ENCODE peak calls at places on chromosome 3, in four cellular contexts. W is tibial artery, J is DND-41, B is esophagus squamous epithelium. Q is an unnamed sample. For H3K4me1 and H3K36me3, the result is how much of the 10 kb centered on the place peaks cover.

GRCh38 chr3:3023106-3023505 is 87.1 kb downstream of the IL5RA start:
- DNase-seq in W (no peak), B (no peak), J (no peak), Q (no peak)

GRCh38 chr3:125641901-125642300 is 46.6 kb upstream of the OSBPL11 start:
- DNase-seq in J (no peak), W (no peak), B (no peak), Q (no peak)

GRCh38 chr3:148866261-148866660 is 1.2 kb downstream of the CPA3 start:
- DNase-seq in B (no peak), W (no peak), J (no peak), Q (no peak)

GRCh38 chr3:52483577-52484495 is 11.3 kb upstream of the STAB1 start:
- DNase-seq in W (no peak), J (no peak), B (no peak), Q (no peak)

GRCh38 chr3:20320489-20320888 is 134.5 kb upstream of the SGO1 start:
- DNase-seq in W (no peak), B (no peak), J (no peak), Q (no peak)

GRCh38 chr3:107235923-107236315 is 141.3 kb upstream of the CCDC54 start:
- DNase-seq in W (no peak), J (peak), B (no peak), Q (no peak)

GRCh38 chr3:186974824-186975281 is 44.5 kb downstream of the ST6GAL1 start:
- DNase-seq in J (no peak), B (no peak), W (no peak), Q (no peak)

GRCh38 chr3:153442386-153442785 is 280.4 kb downstream of the RAP2B start:
- DNase-seq in B (no peak), W (no peak), J (no peak), Q (no peak)

GRCh38 chr3:156497326-156497725 is 57.6 kb downstream of the SSR3 start:
- DNase-seq in B (no peak), W (no peak), J (no peak), Q (no peak)

GRCh38 chr3:193711165-193711485 is 118.1 kb downstream of the OPA1 start:
- DNase-seq in B (no peak), J (no peak), W (no peak), Q (no peak)

GRCh38 chr3:134325722-134326121 is 48.5 kb downstream of the AMOTL2 start:
- DNase-seq in J (no peak), B (no peak), W (no peak), Q (no peak)

GRCh38 chr3:167705840-167706239 is 28.9 kb downstream of the PDCD10 start:
- DNase-seq in J (no peak), W (no peak), B (no peak), Q (no peak)

GRCh38 chr3:52205727-52206372 is 7.9 kb downstream of the ALAS1 start:
- DNase-seq in B (no peak), W (no peak), J (no peak), Q (no peak)

GRCh38 chr3:146325170-146325569 is 74.3 kb upstream of the PLSCR4 start:
- DNase-seq in J (no peak), W (no peak), B (no peak), Q (no peak)

GRCh38 chr3:131077904-131078303 is 51.2 kb downstream of the NEK11 start:
- DNase-seq in W (no peak), J (no peak), B (no peak), Q (no peak)

GRCh38 chr3:116059421-116060096 is 385.7 kb downstream of the LSAMP start:
- DNase-seq in B (no peak), W (no peak), J (no peak), Q (no peak)

GRCh38 chr3:32421991-32422859 is 30.6 kb downstream of the CMTM7 start:
- DNase-seq in J (no peak), B (peak), W (peak), Q (peak)

GRCh38 chr3:183278479-183279088 is 25.5 kb downstream of the B3GNT5 start:
- DNase-seq in W (no peak), B (no peak), J (no peak), Q (no peak)

GRCh38 chr3:56753206-56753605 is 48.5 kb downstream of the ARHGEF3 start:
- DNase-seq in W (no peak), B (no peak), J (no peak), Q (no peak)

GRCh38 chr3:47503033-47503432 is 10.5 kb downstream of the ELP6 start:
- DNase-seq in J (no peak), B (no peak), W (no peak), Q (no peak)

GRCh38 chr3:168040624-168041208 is 55.0 kb downstream of the GOLIM4 start:
- DNase-seq in B (no peak), W (no peak), J (no peak), Q (no peak)

GRCh38 chr3:148083501-148084267 is 614.0 kb upstream of the AGTR1 start:
- DNase-seq in J (no peak), W (no peak), B (no peak), Q (no peak)

GRCh38 chr3:4644954-4645353 is 151.8 kb downstream of the ITPR1 start:
- DNase-seq in B (no peak), W (no peak), J (no peak), Q (no peak)

GRCh38 chr3:153209596-153209995 is 47.6 kb downstream of the RAP2B start:
- DNase-seq in J (no peak), B (no peak), W (peak), Q (peak)

GRCh38 chr3:59150039-59150438 is 100.2 kb upstream of the CFAP20DC start:
- DNase-seq in W (no peak), B (no peak), J (peak), Q (no peak)

GRCh38 chr3:134326126-134326525 is 48.1 kb downstream of the AMOTL2 start:
- DNase-seq in W (no peak), J (no peak), B (no peak), Q (no peak)

GRCh38 chr3:64316971-64317370 is 91.7 kb upstream of the PRICKLE2 start:
- DNase-seq in B (no peak), W (no peak), J (no peak), Q (no peak)

GRCh38 chr3:119211803-119212202 is 28.9 kb downstream of the B4GALT4 start:
- DNase-seq in J (no peak), B (no peak), W (no peak), Q (no peak)

GRCh38 chr3:130699765-130700164 is 46.9 kb downstream of the PIK3R4 start:
- DNase-seq in W (no peak), J (no peak), B (no peak), Q (no peak)

GRCh38 chr3:53844262-53845102 is 1.7 kb downstream of the CHDH start:
- DNase-seq in J (no peak), B (no peak), W (no peak), Q (peak)

GRCh38 chr3:71940523-71940922 is 155.6 kb upstream of the PROK2 start:
- DNase-seq in B (no peak), W (no peak), J (no peak), Q (no peak)

GRCh38 chr3:128585974-128586373 is 64.6 kb downstream of the RPN1 start:
- DNase-seq in W (no peak), B (no peak), J (no peak), Q (no peak)

GRCh38 chr3:147397911-147398809 is 8.2 kb downstream of the ZIC4 start:
- DNase-seq in B (no peak), J (no peak), W (no peak), Q (no peak)

GRCh38 chr3:49296781-49297420 is 19.9 kb upstream of the C3orf62 start:
- DNase-seq in B (no peak), W (peak), J (no peak), Q (no peak)

GRCh38 chr3:136311971-136312370 is 61.8 kb downstream of the PCCB start:
- DNase-seq in J (no peak), B (no peak), W (no peak), Q (no peak)

GRCh38 chr3:42102569-42102968 is 11.4 kb downstream of the TRAK1 start:
- DNase-seq in W (no peak), B (no peak), J (peak), Q (no peak)

GRCh38 chr3:99856437-99857220 is 39.0 kb downstream of the CMSS1 start:
- DNase-seq in J (no peak), B (no peak), W (no peak), Q (no peak)
- H3K4me1 ChIP-seq in J (under half), B (under half), W (under half), Q (under half)

GRCh38 chr3:197775317-197775716 is 15.7 kb upstream of the LRCH3 start:
- DNase-seq in B (no peak), W (no peak), J (no peak), Q (no peak)
- H3K36me3 ChIP-seq in B (under half), W (half or more), J (half or more), Q (half or more)

GRCh38 chr3:13832130-13832529 is 47.7 kb downstream of the WNT7A start:
- DNase-seq in B (no peak), W (no peak), J (no peak), Q (no peak)

GRCh38 chr3:13833506-13834257 is 46.2 kb downstream of the WNT7A start:
- DNase-seq in J (no peak), W (no peak), B (no peak), Q (no peak)

GRCh38 chr3:13836658-13837587 is 42.9 kb downstream of the WNT7A start:
- DNase-seq in J (no peak), W (no peak), B (no peak), Q (no peak)

GRCh38 chr3:13835246-13835645 is 44.6 kb downstream of the WNT7A start:
- DNase-seq in W (no peak), J (no peak), B (no peak), Q (no peak)

DNA sequence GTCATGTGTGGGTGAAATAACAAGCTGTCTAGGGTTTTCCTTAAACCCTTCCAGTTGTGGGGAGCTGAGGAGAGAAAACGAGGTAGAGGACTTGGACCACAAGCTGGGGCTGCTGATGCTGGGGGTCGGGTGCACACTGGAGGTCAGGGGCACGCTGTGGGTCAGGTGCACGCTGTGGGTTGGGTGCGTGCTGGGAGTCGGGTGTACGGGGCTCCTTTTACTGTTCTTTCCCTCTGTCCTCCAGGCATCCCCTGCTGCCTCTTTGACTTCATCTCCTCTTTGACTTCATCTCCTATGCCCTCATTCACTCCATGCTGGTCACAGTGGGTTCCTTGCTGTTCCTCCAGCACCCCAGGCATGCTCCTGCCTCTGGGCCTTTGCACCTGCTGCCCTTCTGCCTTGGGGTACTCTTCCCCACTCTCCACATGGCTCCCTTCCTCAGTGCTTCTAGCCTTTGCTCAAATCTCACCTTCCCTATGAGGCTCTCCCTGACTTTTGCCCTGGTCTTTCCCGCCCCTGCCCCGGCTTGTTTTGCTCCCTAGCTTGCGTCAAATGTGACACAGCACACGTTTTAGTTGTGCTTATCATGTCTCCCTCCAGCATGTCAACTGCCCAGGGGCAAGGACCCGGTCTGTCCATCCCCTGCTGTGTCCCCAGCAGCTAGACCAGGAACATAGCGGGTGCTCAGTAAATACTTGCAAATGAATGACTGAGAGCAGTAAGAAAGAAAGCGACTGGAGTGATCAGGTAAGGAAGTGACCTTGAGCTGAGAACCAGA is 45.4 kb downstream of the WNT7A start:
- DNase-seq in B (no peak), W (no peak), J (no peak), Q (no peak)
- H3K27ac ChIP-seq in B (no peak), W (no peak), J (no peak), Q (no peak)

DNA sequence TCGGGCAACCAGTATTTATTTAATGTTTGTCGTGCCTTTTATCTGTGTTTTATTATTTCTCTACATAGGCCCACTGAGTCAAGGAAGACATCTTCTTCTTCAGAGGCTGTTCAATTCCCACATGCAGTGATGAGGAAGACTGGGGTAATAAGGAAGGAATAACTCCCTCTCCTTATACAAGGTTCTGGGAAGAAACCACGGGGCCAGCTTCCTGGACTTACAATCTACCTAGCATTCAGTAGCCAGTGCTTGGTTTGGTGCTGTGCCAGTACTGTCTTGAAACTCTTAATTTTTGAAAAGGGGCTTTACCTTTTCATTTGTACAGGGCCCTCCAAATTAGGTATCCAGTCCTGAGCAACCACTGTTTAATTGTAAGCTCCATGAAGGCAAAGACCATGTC is 51.2 kb downstream of the SRGAP3 start:
- DNase-seq in J (no peak), B (no peak), W (no peak), Q (no peak)
- H3K4me1 ChIP-seq in J (under half), B (under half), W (under half), Q (under half)